ENCODE peak calls at places on chromosome 14, in ten cellular contexts. One of them, this sample, is unnamed.

GRCh38 chr14:30569216-30569902 is 10.4 kb downstream of the G2E3 start:
- DNase-seq in naive B cell: no peak
- DNase-seq in NCI-H1694: no peak
- DNase-seq in CD4-positive, alpha-beta T cell: no peak
- DNase-seq in neural progenitor cell: peak
- DNase-seq in cardiac muscle cell: peak
- DNase-seq in HEK293T: no peak
- DNase-seq in astrocyte: peak
- DNase-seq in NCI-H1105: no peak
- DNase-seq in naive thymus-derived CD8-positive, alpha-beta T cell: no peak
- DNase-seq in this sample: no peak

GRCh38 chr14:99242816-99243795 is 28.9 kb downstream of the BCL11B start:
- DNase-seq in naive B cell: no peak
- DNase-seq in NCI-H1694: peak
- DNase-seq in CD4-positive, alpha-beta T cell: no peak
- DNase-seq in neural progenitor cell: no peak
- DNase-seq in cardiac muscle cell: no peak
- DNase-seq in HEK293T: no peak
- DNase-seq in astrocyte: no peak
- DNase-seq in NCI-H1105: no peak
- DNase-seq in naive thymus-derived CD8-positive, alpha-beta T cell: peak
- DNase-seq in this sample: no peak

GRCh38 chr14:53963491-53964227 is 7.0 kb upstream of the BMP4 start:
- DNase-seq in naive B cell: no peak
- DNase-seq in NCI-H1694: no peak
- DNase-seq in CD4-positive, alpha-beta T cell: no peak
- DNase-seq in neural progenitor cell: peak
- DNase-seq in cardiac muscle cell: peak
- DNase-seq in HEK293T: no peak
- DNase-seq in astrocyte: peak
- DNase-seq in NCI-H1105: no peak
- DNase-seq in naive thymus-derived CD8-positive, alpha-beta T cell: no peak
- DNase-seq in this sample: no peak

GRCh38 chr14:61406670-61407069 is 85.3 kb downstream of the PRKCH start:
- DNase-seq in naive B cell: no peak
- DNase-seq in NCI-H1694: no peak
- DNase-seq in CD4-positive, alpha-beta T cell: no peak
- DNase-seq in neural progenitor cell: no peak
- DNase-seq in cardiac muscle cell: no peak
- DNase-seq in HEK293T: no peak
- DNase-seq in astrocyte: no peak
- DNase-seq in NCI-H1105: no peak
- DNase-seq in naive thymus-derived CD8-positive, alpha-beta T cell: peak
- DNase-seq in this sample: no peak

GRCh38 chr14:23478109-23478698 is 8.7 kb downstream of the NGDN start:
- DNase-seq in naive B cell: peak
- DNase-seq in NCI-H1694: peak
- DNase-seq in CD4-positive, alpha-beta T cell: peak
- DNase-seq in neural progenitor cell: peak
- DNase-seq in cardiac muscle cell: peak
- DNase-seq in HEK293T: peak
- DNase-seq in astrocyte: peak
- DNase-seq in NCI-H1105: peak
- DNase-seq in naive thymus-derived CD8-positive, alpha-beta T cell: peak
- DNase-seq in this sample: peak

GRCh38 chr14:101248056-101248725 is 313.1 kb upstream of the DIO3 start:
- DNase-seq in naive B cell: no peak
- DNase-seq in NCI-H1694: no peak
- DNase-seq in CD4-positive, alpha-beta T cell: no peak
- DNase-seq in neural progenitor cell: no peak
- DNase-seq in cardiac muscle cell: no peak
- DNase-seq in HEK293T: no peak
- DNase-seq in astrocyte: no peak
- DNase-seq in NCI-H1105: no peak
- DNase-seq in naive thymus-derived CD8-positive, alpha-beta T cell: no peak
- DNase-seq in this sample: no peak

GRCh38 chr14:55819610-55820304 is 239.8 kb downstream of the KTN1 start:
- DNase-seq in naive B cell: no peak
- DNase-seq in NCI-H1694: no peak
- DNase-seq in CD4-positive, alpha-beta T cell: no peak
- DNase-seq in neural progenitor cell: no peak
- DNase-seq in cardiac muscle cell: peak
- DNase-seq in HEK293T: no peak
- DNase-seq in astrocyte: no peak
- DNase-seq in NCI-H1105: no peak
- DNase-seq in naive thymus-derived CD8-positive, alpha-beta T cell: no peak
- DNase-seq in this sample: no peak

GRCh38 chr14:22780941-22781605 is 14.6 kb downstream of the OXA1L start:
- DNase-seq in naive B cell: no peak
- DNase-seq in NCI-H1694: no peak
- DNase-seq in CD4-positive, alpha-beta T cell: no peak
- DNase-seq in neural progenitor cell: no peak
- DNase-seq in cardiac muscle cell: no peak
- DNase-seq in HEK293T: no peak
- DNase-seq in astrocyte: no peak
- DNase-seq in NCI-H1105: no peak
- DNase-seq in naive thymus-derived CD8-positive, alpha-beta T cell: no peak
- DNase-seq in this sample: no peak

GRCh38 chr14:49220492-49220891 is 365.7 kb downstream of the RPS29 start:
- DNase-seq in naive B cell: no peak
- DNase-seq in NCI-H1694: peak
- DNase-seq in CD4-positive, alpha-beta T cell: no peak
- DNase-seq in neural progenitor cell: peak
- DNase-seq in cardiac muscle cell: no peak
- DNase-seq in HEK293T: no peak
- DNase-seq in astrocyte: peak
- DNase-seq in NCI-H1105: no peak
- DNase-seq in naive thymus-derived CD8-positive, alpha-beta T cell: no peak
- DNase-seq in this sample: no peak

GRCh38 chr14:100586520-100587247 is 533 bp downstream of the BEGAIN start:
- DNase-seq in naive B cell: no peak
- DNase-seq in NCI-H1694: peak
- DNase-seq in CD4-positive, alpha-beta T cell: no peak
- DNase-seq in neural progenitor cell: no peak
- DNase-seq in cardiac muscle cell: peak
- DNase-seq in HEK293T: peak
- DNase-seq in astrocyte: peak
- DNase-seq in NCI-H1105: no peak
- DNase-seq in naive thymus-derived CD8-positive, alpha-beta T cell: no peak
- DNase-seq in this sample: peak

GRCh38 chr14:36254020-36254614 is 66.3 kb downstream of the MBIP start:
- DNase-seq in naive B cell: no peak
- DNase-seq in NCI-H1694: no peak
- DNase-seq in CD4-positive, alpha-beta T cell: no peak
- DNase-seq in neural progenitor cell: peak
- DNase-seq in cardiac muscle cell: peak
- DNase-seq in HEK293T: no peak
- DNase-seq in astrocyte: no peak
- DNase-seq in NCI-H1105: no peak
- DNase-seq in naive thymus-derived CD8-positive, alpha-beta T cell: no peak
- DNase-seq in this sample: no peak

GRCh38 chr14:22838631-22839041 is 2.3 kb downstream of the MMP14 start:
- DNase-seq in naive B cell: no peak
- DNase-seq in NCI-H1694: no peak
- DNase-seq in CD4-positive, alpha-beta T cell: no peak
- DNase-seq in neural progenitor cell: no peak
- DNase-seq in cardiac muscle cell: peak
- DNase-seq in HEK293T: no peak
- DNase-seq in astrocyte: peak
- DNase-seq in NCI-H1105: no peak
- DNase-seq in naive thymus-derived CD8-positive, alpha-beta T cell: no peak
- DNase-seq in this sample: no peak

GRCh38 chr14:89004195-89004594 is 179.7 kb downstream of the TTC8 start:
- DNase-seq in naive B cell: no peak
- DNase-seq in NCI-H1694: no peak
- DNase-seq in CD4-positive, alpha-beta T cell: no peak
- DNase-seq in neural progenitor cell: no peak
- DNase-seq in cardiac muscle cell: peak
- DNase-seq in HEK293T: no peak
- DNase-seq in astrocyte: peak
- DNase-seq in NCI-H1105: no peak
- DNase-seq in naive thymus-derived CD8-positive, alpha-beta T cell: no peak
- DNase-seq in this sample: no peak

GRCh38 chr14:69056389-69056788 is 77.3 kb upstream of the ACTN1 start:
- DNase-seq in naive B cell: no peak
- DNase-seq in NCI-H1694: peak
- DNase-seq in CD4-positive, alpha-beta T cell: no peak
- DNase-seq in neural progenitor cell: no peak
- DNase-seq in cardiac muscle cell: no peak
- DNase-seq in HEK293T: no peak
- DNase-seq in astrocyte: no peak
- DNase-seq in NCI-H1105: peak
- DNase-seq in naive thymus-derived CD8-positive, alpha-beta T cell: peak
- DNase-seq in this sample: peak

GRCh38 chr14:23054000-23054811 is 3.1 kb downstream of the CDH24 start:
- DNase-seq in naive B cell: no peak
- DNase-seq in NCI-H1694: no peak
- DNase-seq in CD4-positive, alpha-beta T cell: no peak
- DNase-seq in neural progenitor cell: peak
- DNase-seq in cardiac muscle cell: no peak
- DNase-seq in HEK293T: no peak
- DNase-seq in astrocyte: no peak
- DNase-seq in NCI-H1105: no peak
- DNase-seq in naive thymus-derived CD8-positive, alpha-beta T cell: peak
- DNase-seq in this sample: no peak

GRCh38 chr14:29521526-29522137 is 406.0 kb downstream of the PRKD1 start:
- DNase-seq in naive B cell: no peak
- DNase-seq in NCI-H1694: peak
- DNase-seq in CD4-positive, alpha-beta T cell: no peak
- DNase-seq in neural progenitor cell: peak
- DNase-seq in cardiac muscle cell: peak
- DNase-seq in HEK293T: peak
- DNase-seq in astrocyte: no peak
- DNase-seq in NCI-H1105: peak
- DNase-seq in naive thymus-derived CD8-positive, alpha-beta T cell: no peak
- DNase-seq in this sample: peak

GRCh38 chr14:77562681-77563080 is 53.8 kb downstream of the SPTLC2 start:
- DNase-seq in naive B cell: no peak
- DNase-seq in NCI-H1694: no peak
- DNase-seq in CD4-positive, alpha-beta T cell: no peak
- DNase-seq in neural progenitor cell: no peak
- DNase-seq in cardiac muscle cell: peak
- DNase-seq in HEK293T: no peak
- DNase-seq in astrocyte: peak
- DNase-seq in NCI-H1105: no peak
- DNase-seq in naive thymus-derived CD8-positive, alpha-beta T cell: no peak
- DNase-seq in this sample: no peak

GRCh38 chr14:59463773-59464650 is 1.2 kb downstream of the GPR135 start:
- DNase-seq in naive B cell: no peak
- DNase-seq in NCI-H1694: no peak
- DNase-seq in CD4-positive, alpha-beta T cell: no peak
- DNase-seq in neural progenitor cell: peak
- DNase-seq in cardiac muscle cell: peak
- DNase-seq in HEK293T: no peak
- DNase-seq in astrocyte: no peak
- DNase-seq in NCI-H1105: no peak
- DNase-seq in naive thymus-derived CD8-positive, alpha-beta T cell: no peak
- DNase-seq in this sample: no peak

GRCh38 chr14:60585676-60586075 is 63.6 kb downstream of the SIX1 start:
- DNase-seq in naive B cell: no peak
- DNase-seq in NCI-H1694: no peak
- DNase-seq in CD4-positive, alpha-beta T cell: no peak
- DNase-seq in neural progenitor cell: no peak
- DNase-seq in cardiac muscle cell: no peak
- DNase-seq in HEK293T: no peak
- DNase-seq in astrocyte: no peak
- DNase-seq in NCI-H1105: no peak
- DNase-seq in naive thymus-derived CD8-positive, alpha-beta T cell: no peak
- DNase-seq in this sample: no peak

GRCh38 chr14:46820291-46820690 is 168.7 kb upstream of the RPL10L start:
- DNase-seq in naive B cell: no peak
- DNase-seq in NCI-H1694: no peak
- DNase-seq in CD4-positive, alpha-beta T cell: no peak
- DNase-seq in neural progenitor cell: no peak
- DNase-seq in cardiac muscle cell: no peak
- DNase-seq in HEK293T: no peak
- DNase-seq in astrocyte: no peak
- DNase-seq in NCI-H1105: no peak
- DNase-seq in naive thymus-derived CD8-positive, alpha-beta T cell: no peak
- DNase-seq in this sample: no peak

GRCh38 chr14:76918176-76918750 is 92.1 kb downstream of the LRRC74A start:
- DNase-seq in naive B cell: peak
- DNase-seq in NCI-H1694: peak
- DNase-seq in CD4-positive, alpha-beta T cell: no peak
- DNase-seq in neural progenitor cell: no peak
- DNase-seq in cardiac muscle cell: peak
- DNase-seq in HEK293T: no peak
- DNase-seq in astrocyte: peak
- DNase-seq in NCI-H1105: no peak
- DNase-seq in naive thymus-derived CD8-positive, alpha-beta T cell: no peak
- DNase-seq in this sample: no peak

GRCh38 chr14:100160534-100160916 is 1.1 kb upstream of the DEGS2 start:
- DNase-seq in naive B cell: no peak
- DNase-seq in NCI-H1694: no peak
- DNase-seq in CD4-positive, alpha-beta T cell: no peak
- DNase-seq in neural progenitor cell: no peak
- DNase-seq in cardiac muscle cell: no peak
- DNase-seq in HEK293T: no peak
- DNase-seq in astrocyte: no peak
- DNase-seq in NCI-H1105: no peak
- DNase-seq in naive thymus-derived CD8-positive, alpha-beta T cell: no peak
- DNase-seq in this sample: no peak

GRCh38 chr14:75120546-75121291 is 6.1 kb downstream of the NEK9 start:
- DNase-seq in naive B cell: no peak
- DNase-seq in NCI-H1694: no peak
- DNase-seq in CD4-positive, alpha-beta T cell: no peak
- DNase-seq in neural progenitor cell: no peak
- DNase-seq in cardiac muscle cell: no peak
- DNase-seq in HEK293T: no peak
- DNase-seq in astrocyte: no peak
- DNase-seq in NCI-H1105: no peak
- DNase-seq in naive thymus-derived CD8-positive, alpha-beta T cell: no peak
- DNase-seq in this sample: no peak

GRCh38 chr14:100524933-100525243 is 62.3 kb downstream of the BEGAIN start:
- DNase-seq in naive B cell: no peak
- DNase-seq in NCI-H1694: peak
- DNase-seq in CD4-positive, alpha-beta T cell: no peak
- DNase-seq in neural progenitor cell: peak
- DNase-seq in cardiac muscle cell: no peak
- DNase-seq in HEK293T: no peak
- DNase-seq in astrocyte: no peak
- DNase-seq in NCI-H1105: peak
- DNase-seq in naive thymus-derived CD8-positive, alpha-beta T cell: no peak
- DNase-seq in this sample: no peak

GRCh38 chr14:93050761-93051160 is 65.0 kb downstream of the ITPK1 start:
- DNase-seq in naive B cell: no peak
- DNase-seq in NCI-H1694: no peak
- DNase-seq in CD4-positive, alpha-beta T cell: no peak
- DNase-seq in neural progenitor cell: no peak
- DNase-seq in cardiac muscle cell: no peak
- DNase-seq in HEK293T: no peak
- DNase-seq in astrocyte: no peak
- DNase-seq in NCI-H1105: no peak
- DNase-seq in naive thymus-derived CD8-positive, alpha-beta T cell: no peak
- DNase-seq in this sample: no peak

GRCh38 chr14:90820958-90821357 is 4.7 kb upstream of the TTC7B start:
- DNase-seq in naive B cell: no peak
- DNase-seq in NCI-H1694: peak
- DNase-seq in CD4-positive, alpha-beta T cell: peak
- DNase-seq in neural progenitor cell: no peak
- DNase-seq in cardiac muscle cell: peak
- DNase-seq in HEK293T: no peak
- DNase-seq in astrocyte: peak
- DNase-seq in NCI-H1105: no peak
- DNase-seq in naive thymus-derived CD8-positive, alpha-beta T cell: peak
- DNase-seq in this sample: peak

GRCh38 chr14:63470877-63471565 is 72.2 kb downstream of the PPP2R5E start:
- DNase-seq in naive B cell: no peak
- DNase-seq in NCI-H1694: no peak
- DNase-seq in CD4-positive, alpha-beta T cell: no peak
- DNase-seq in neural progenitor cell: no peak
- DNase-seq in cardiac muscle cell: peak
- DNase-seq in HEK293T: no peak
- DNase-seq in astrocyte: peak
- DNase-seq in NCI-H1105: no peak
- DNase-seq in naive thymus-derived CD8-positive, alpha-beta T cell: no peak
- DNase-seq in this sample: no peak

This sample was measured in COR-L47.